ENCODE peak calls at places on chromosomes 3 and 15, in nine cellular contexts. O is ureter; I is EL; P is naive thymus-derived CD8-positive, alpha-beta T cell; S is activated T-cell treated with anti-CD3 and anti-CD28 coated beads for 48 hours; X is hepatocyte; R is activated CD8-positive, alpha-beta memory T cell treated with anti-CD3 and anti-CD28 coated beads for 1 hour; J is neuronal stem cell; E is tibial nerve. G is an unnamed sample.

GRCh38 chr3:10782011-10782410 is 34.0 kb upstream of the SLC6A11 start:
- DNase-seq in S (no peak), E (no peak), J (no peak), O (no peak), P (no peak), I (no peak), R (no peak), X (no peak), G (no peak)

GRCh38 chr3:8595252-8595934 is 49.2 kb downstream of the SSUH2 start:
- DNase-seq in J (no peak), E (no peak), P (no peak), O (no peak), X (no peak), R (no peak), I (no peak), S (no peak), G (no peak)

GRCh38 chr3:69182588-69183299 is 60.3 kb upstream of the LMOD3 start:
- DNase-seq in I (peak; percentile 90), J (no peak), S (no peak), E (no peak), R (no peak), O (no peak), P (no peak), X (no peak), G (no peak)

GRCh38 chr3:174242311-174243041 is 616.7 kb upstream of the NAALADL2 start:
- DNase-seq in E (no peak), J (no peak), R (no peak), P (no peak), I (no peak), S (no peak), X (no peak), O (no peak), G (no peak)

GRCh38 chr3:72347819-72348319 is 500.4 kb downstream of the SHQ1 start:
- DNase-seq in X (peak; percentile 44), E (peak; percentile 39), S (peak; percentile 64), O (peak; percentile 90), R (no peak), J (no peak), P (peak; percentile 27), I (peak; percentile 67), G (peak; percentile 95)

GRCh38 chr3:36193448-36193847 is 186.9 kb upstream of the STAC start:
- DNase-seq in X (no peak), I (peak; percentile 3), S (no peak), P (no peak), E (no peak), J (no peak), R (no peak), O (no peak), G (no peak)

GRCh38 chr3:184188080-184188479 is 2.1 kb downstream of the ABCF3 start:
- DNase-seq in E (no peak), P (no peak), S (no peak), O (no peak), X (no peak), R (no peak), J (no peak), I (no peak), G (no peak)

GRCh38 chr3:46861293-46861995 is 1.8 kb downstream of the MYL3 start:
- DNase-seq in S (no peak), J (no peak), P (no peak), I (no peak), R (no peak), O (no peak), X (no peak), E (peak; percentile 7), G (no peak)

GRCh38 chr3:46890132-46890531 is 12.6 kb downstream of the PTH1R start:
- DNase-seq in X (no peak), I (no peak), S (no peak), P (no peak), E (no peak), R (no peak), J (no peak), O (no peak), G (no peak)

GRCh38 chr3:71846189-71846588 is 61.2 kb upstream of the PROK2 start:
- DNase-seq in E (no peak), I (no peak), S (no peak), O (no peak), J (no peak), X (no peak), R (no peak), P (no peak), G (no peak)

GRCh38 chr15:69388259-69388658 is 25.9 kb upstream of the KIF23 start:
- DNase-seq in X (no peak), O (no peak), E (no peak), J (no peak), R (no peak), S (no peak), P (no peak), I (peak; percentile 88), G (no peak)

G was measured in prostate gland.